ENCODE peak calls at places on chromosomes 4 and X, in four cellular contexts. One of them, this sample, is unnamed.
A peak's percentile ranks its signal among the peaks of the same experiment; 100 is the strongest.

GRCh38 chr4:185567828-185568442 is 32.6 kb upstream of the PDLIM3 start:
- DNase-seq in brain microvascular endothelial cell: peak; percentile 45
- DNase-seq in hepatocyte: no peak
- DNase-seq in uterus: peak; percentile 77
- DNase-seq in this sample: peak; percentile 36

GRCh38 chr4:184838249-184839074 is 12.7 kb upstream of the ACSL1 start:
- DNase-seq in brain microvascular endothelial cell: no peak
- DNase-seq in hepatocyte: peak; percentile 77
- DNase-seq in uterus: no peak
- DNase-seq in this sample: no peak

GRCh38 chr4:165716472-165716871 is 156.6 kb upstream of the TLL1 start:
- DNase-seq in brain microvascular endothelial cell: no peak
- DNase-seq in hepatocyte: no peak
- DNase-seq in uterus: no peak
- DNase-seq in this sample: no peak

GRCh38 chr4:15354790-15355418 is 72.9 kb upstream of the C1QTNF7 start:
- DNase-seq in brain microvascular endothelial cell: no peak
- DNase-seq in hepatocyte: no peak
- DNase-seq in uterus: peak; percentile 64
- DNase-seq in this sample: no peak

GRCh38 chrX:107324493-107325310 is 118.3 kb downstream of the DNAAF6 start:
- DNase-seq in brain microvascular endothelial cell: peak; percentile 7
- DNase-seq in hepatocyte: peak; percentile 85
- DNase-seq in uterus: peak; percentile 16
- DNase-seq in this sample: peak; percentile 0

GRCh38 chr4:76301068-76301774 is 5.3 kb upstream of the STBD1 start:
- DNase-seq in brain microvascular endothelial cell: peak; percentile 67
- DNase-seq in hepatocyte: peak; percentile 77
- DNase-seq in uterus: no peak
- DNase-seq in this sample: no peak

GRCh38 chr4:179352221-179352620 is 1910.0 kb upstream of the AGA start:
- DNase-seq in brain microvascular endothelial cell: no peak
- DNase-seq in hepatocyte: no peak
- DNase-seq in uterus: no peak
- DNase-seq in this sample: no peak

GRCh38 chr4:173538148-173538902 is 8.3 kb upstream of the HAND2 start:
- DNase-seq in brain microvascular endothelial cell: no peak
- DNase-seq in hepatocyte: no peak
- DNase-seq in uterus: peak; percentile 51
- DNase-seq in this sample: no peak

GRCh38 chr4:126678608-126679007 is 954.1 kb upstream of the INTU start:
- DNase-seq in brain microvascular endothelial cell: no peak
- DNase-seq in hepatocyte: no peak
- DNase-seq in uterus: no peak
- DNase-seq in this sample: no peak

GRCh38 chrX:13938766-13939530 is 90.7 kb downstream of the GEMIN8 start:
- DNase-seq in brain microvascular endothelial cell: no peak
- DNase-seq in hepatocyte: no peak
- DNase-seq in uterus: no peak
- DNase-seq in this sample: no peak

GRCh38 chrX:146278381-146278780 is 460.8 kb downstream of the SLITRK2 start:
- DNase-seq in brain microvascular endothelial cell: no peak
- DNase-seq in hepatocyte: peak; percentile 28
- DNase-seq in uterus: no peak
- DNase-seq in this sample: no peak

GRCh38 chrX:12702509-12703091 is 88.6 kb upstream of the PRPS2 start:
- DNase-seq in brain microvascular endothelial cell: no peak
- DNase-seq in hepatocyte: no peak
- DNase-seq in uterus: no peak
- DNase-seq in this sample: no peak

GRCh38 chrX:149495573-149496071 is 9.5 kb downstream of the IDS start:
- DNase-seq in brain microvascular endothelial cell: peak; percentile 77
- DNase-seq in hepatocyte: peak; percentile 58
- DNase-seq in uterus: no peak
- DNase-seq in this sample: no peak

GRCh38 chr4:1403591-1404572 is 2.4 kb downstream of the NKX1-1 start:
- DNase-seq in brain microvascular endothelial cell: no peak
- DNase-seq in hepatocyte: peak; percentile 5
- DNase-seq in uterus: peak; percentile 4
- DNase-seq in this sample: no peak

GRCh38 chrX:44698328-44698727 is 145.5 kb upstream of the DUSP21 start:
- DNase-seq in brain microvascular endothelial cell: no peak
- DNase-seq in hepatocyte: no peak
- DNase-seq in uterus: no peak
- DNase-seq in this sample: no peak

GRCh38 chrX:119757979-119758681 is at the start of gene SOWAHD:
- DNase-seq in brain microvascular endothelial cell: no peak
- DNase-seq in hepatocyte: peak; percentile 72
- DNase-seq in uterus: peak; percentile 18
- DNase-seq in this sample: no peak

GRCh38 chr4:61301285-61301684 is 101.2 kb downstream of the ADGRL3 start:
- DNase-seq in brain microvascular endothelial cell: no peak
- DNase-seq in hepatocyte: no peak
- DNase-seq in uterus: no peak
- DNase-seq in this sample: no peak

GRCh38 chr4:39348371-39349265 is 17.5 kb downstream of the RFC1 start:
- DNase-seq in brain microvascular endothelial cell: peak; percentile 51
- DNase-seq in hepatocyte: peak; percentile 10
- DNase-seq in uterus: no peak
- DNase-seq in this sample: no peak

GRCh38 chr4:120921456-120922389 is 803 bp downstream of the PRDM5 start:
- DNase-seq in brain microvascular endothelial cell: peak; percentile 27
- DNase-seq in hepatocyte: peak; percentile 75
- DNase-seq in uterus: peak; percentile 63
- DNase-seq in this sample: peak; percentile 1

GRCh38 chrX:48458711-48459110 is 11.3 kb downstream of the SLC38A5 start:
- DNase-seq in brain microvascular endothelial cell: no peak
- DNase-seq in hepatocyte: no peak
- DNase-seq in uterus: no peak
- DNase-seq in this sample: no peak

GRCh38 chr4:54371211-54371610 is 142.1 kb downstream of the PDGFRA start:
- DNase-seq in brain microvascular endothelial cell: no peak
- DNase-seq in hepatocyte: no peak
- DNase-seq in uterus: no peak
- DNase-seq in this sample: no peak

GRCh38 chr4:138671106-138671505 is 344.5 kb upstream of the NOCT start:
- DNase-seq in brain microvascular endothelial cell: no peak
- DNase-seq in hepatocyte: no peak
- DNase-seq in uterus: no peak
- DNase-seq in this sample: no peak

GRCh38 chrX:9729161-9729885 is 36.3 kb downstream of the GPR143 start:
- DNase-seq in brain microvascular endothelial cell: no peak
- DNase-seq in hepatocyte: no peak
- DNase-seq in uterus: no peak
- DNase-seq in this sample: no peak

GRCh38 chr4:153113838-153114105 is 90.5 kb upstream of the TRIM2 start:
- DNase-seq in brain microvascular endothelial cell: no peak
- DNase-seq in hepatocyte: no peak
- DNase-seq in uterus: no peak
- DNase-seq in this sample: no peak

GRCh38 chrX:118497180-118497814 is 1.7 kb downstream of the DOCK11 start:
- DNase-seq in brain microvascular endothelial cell: no peak
- DNase-seq in hepatocyte: no peak
- DNase-seq in uterus: no peak
- DNase-seq in this sample: no peak

DNA sequence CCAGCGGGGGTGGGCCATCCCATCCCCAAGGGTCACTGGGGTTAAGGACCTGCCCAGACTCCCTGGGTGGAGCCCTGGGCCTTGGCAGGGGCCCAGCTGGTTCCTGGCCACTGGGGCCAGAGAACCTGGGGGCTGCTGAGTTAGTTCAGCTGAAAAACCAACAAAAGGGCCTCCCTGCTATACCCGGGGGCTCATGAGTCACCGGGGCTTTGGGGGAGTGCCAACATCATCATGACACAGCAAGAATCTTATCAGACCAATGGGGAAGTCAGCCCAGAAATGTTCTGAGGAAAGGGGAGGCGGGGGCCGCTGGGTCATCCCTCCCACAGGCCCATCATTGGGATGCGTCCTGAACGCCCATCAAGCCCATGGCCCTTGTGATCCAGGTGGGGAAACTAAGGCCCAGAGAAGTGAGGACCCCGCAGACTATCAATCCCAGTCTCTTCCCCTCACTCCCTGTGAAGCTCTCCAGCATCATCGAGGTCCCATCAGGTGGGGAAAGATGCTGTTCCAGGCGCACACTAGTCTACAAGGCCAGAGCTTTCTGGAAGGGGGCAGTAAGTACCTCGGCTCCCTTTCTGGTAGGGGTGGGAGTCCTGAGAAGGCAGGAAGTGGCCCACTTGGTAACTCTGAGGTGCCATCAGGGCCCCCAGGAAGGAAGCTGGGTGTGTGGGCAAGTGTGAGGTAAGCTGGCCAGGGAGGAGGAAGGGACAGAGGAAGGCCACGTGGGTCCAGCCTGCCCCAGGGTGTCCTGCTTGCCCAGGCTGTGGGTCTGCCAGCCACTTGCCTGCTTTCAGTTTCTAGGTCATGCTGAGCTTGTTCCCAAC is 4.5 kb downstream of the G6PD start:
- DNase-seq in brain microvascular endothelial cell: peak; percentile 91
- DNase-seq in hepatocyte: peak; percentile 68
- DNase-seq in uterus: peak; percentile 88
- DNase-seq in this sample: peak; percentile 38
- H3K27ac ChIP-seq in brain microvascular endothelial cell: peak overlapping the region; percentile 77
- H3K27ac ChIP-seq in hepatocyte: peak overlapping the region; percentile 82
- H3K27ac ChIP-seq in uterus: peak overlapping the region; percentile 87
- H3K27ac ChIP-seq in this sample: peak overlapping the region; percentile 65

GRCh38 chr4:17030543-17030942 is 132.1 kb upstream of the LDB2 start:
- DNase-seq in brain microvascular endothelial cell: peak; percentile 55
- DNase-seq in hepatocyte: peak; percentile 24
- DNase-seq in uterus: peak; percentile 35
- DNase-seq in this sample: no peak

GRCh38 chr4:17029964-17030363 is 131.5 kb upstream of the LDB2 start:
- DNase-seq in brain microvascular endothelial cell: no peak
- DNase-seq in hepatocyte: no peak
- DNase-seq in uterus: no peak
- DNase-seq in this sample: no peak

GRCh38 chr4:17027495-17027894 is 129.1 kb upstream of the LDB2 start:
- DNase-seq in brain microvascular endothelial cell: peak; percentile 96
- DNase-seq in hepatocyte: no peak
- DNase-seq in uterus: no peak
- DNase-seq in this sample: no peak

GRCh38 chr4:17033256-17034245 is 135.1 kb upstream of the LDB2 start:
- DNase-seq in brain microvascular endothelial cell: no peak
- DNase-seq in hepatocyte: no peak
- DNase-seq in uterus: peak; percentile 35
- DNase-seq in this sample: no peak

DNA sequence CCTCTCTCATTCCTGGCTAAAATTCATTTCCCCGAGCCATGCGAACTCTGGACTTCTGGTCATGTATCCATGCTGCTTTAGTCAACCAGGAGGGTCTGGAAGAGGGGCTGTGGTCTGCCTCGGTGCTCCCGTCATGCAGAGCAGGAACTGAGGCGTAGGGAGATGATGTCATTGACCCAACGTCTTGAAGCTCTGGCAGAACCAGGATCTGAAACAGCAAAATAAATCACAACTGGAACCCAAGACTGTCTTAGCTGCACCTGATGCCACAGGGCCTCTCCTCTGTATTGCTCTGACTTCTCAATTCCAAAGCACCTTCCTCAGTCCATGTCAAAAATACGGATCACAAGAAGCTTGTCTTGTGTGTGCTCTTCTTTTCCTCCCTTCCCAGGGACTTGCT is 131.0 kb upstream of the LDB2 start:
- DNase-seq in brain microvascular endothelial cell: no peak
- DNase-seq in hepatocyte: no peak
- DNase-seq in uterus: no peak
- DNase-seq in this sample: no peak
- H3K27ac ChIP-seq in brain microvascular endothelial cell: no peak overlapping the region
- H3K27ac ChIP-seq in hepatocyte: no peak overlapping the region
- H3K27ac ChIP-seq in uterus: no peak overlapping the region
- H3K27ac ChIP-seq in this sample: no peak overlapping the region

DNA sequence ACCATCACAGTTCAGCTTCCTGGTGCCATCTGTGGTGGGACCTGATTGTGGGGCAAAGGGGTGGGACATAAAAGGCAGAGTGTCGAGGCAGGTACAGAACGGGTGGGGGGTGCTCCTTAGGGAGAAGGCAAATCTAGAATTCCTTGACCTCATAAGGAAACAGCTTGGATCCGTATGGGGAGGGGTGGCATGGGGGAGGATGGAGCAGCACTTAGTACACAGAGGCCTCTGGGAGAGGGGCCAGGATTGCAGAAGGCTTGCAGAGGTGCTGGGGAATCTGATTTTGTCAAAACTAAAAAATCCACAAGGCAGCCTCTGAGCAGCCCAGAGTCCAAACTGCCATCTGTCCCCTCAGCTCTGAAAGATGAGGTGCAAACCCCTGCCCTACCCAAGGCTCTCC is 2.3 kb upstream of the EMD start:
- DNase-seq in brain microvascular endothelial cell: no peak
- DNase-seq in hepatocyte: no peak
- DNase-seq in uterus: peak; percentile 74
- DNase-seq in this sample: no peak
- H3K27ac ChIP-seq in brain microvascular endothelial cell: no peak overlapping the region
- H3K27ac ChIP-seq in hepatocyte: no peak overlapping the region
- H3K27ac ChIP-seq in uterus: peak overlapping the region; percentile 98
- H3K27ac ChIP-seq in this sample: no peak overlapping the region

GRCh38 chrX:56765816-56766553 is 36.9 kb downstream of the NBDY start:
- DNase-seq in brain microvascular endothelial cell: no peak
- DNase-seq in hepatocyte: no peak
- DNase-seq in uterus: no peak
- DNase-seq in this sample: no peak
- H3K27ac ChIP-seq in brain microvascular endothelial cell: no peak overlapping the region
- H3K27ac ChIP-seq in hepatocyte: no peak overlapping the region
- H3K27ac ChIP-seq in uterus: peak overlapping the region; percentile 85
- H3K27ac ChIP-seq in this sample: peak overlapping the region; percentile 0

GRCh38 chr4:36243355-36244256 is 708 bp downstream of the ARAP2 start:
- DNase-seq in brain microvascular endothelial cell: no peak
- DNase-seq in hepatocyte: peak; percentile 68
- DNase-seq in uterus: peak; percentile 46
- DNase-seq in this sample: peak; percentile 47
- H3K27ac ChIP-seq in brain microvascular endothelial cell: no peak overlapping the region
- H3K27ac ChIP-seq in hepatocyte: peak overlapping the region; percentile 94
- H3K27ac ChIP-seq in uterus: peak overlapping the region; percentile 87
- H3K27ac ChIP-seq in this sample: peak overlapping the region; percentile 94